ENCODE peak calls at places on chromosomes 11 and 22, in five cellular contexts. One of them, this sample, is unnamed.
A peak's percentile ranks its signal among the peaks of the same experiment; 100 is the strongest.

GRCh38 chr11:10502065-10502680 is 38.8 kb downstream of the RNF141 start:
- DNase-seq in NCI-H1694: no peak
- DNase-seq in left cardiac atrium: no peak
- DNase-seq in NCI-H460: no peak
- DNase-seq in HEK293T: no peak
- DNase-seq in this sample: no peak

GRCh38 chr11:92253945-92254344 is 29.3 kb downstream of the FAT3 start:
- DNase-seq in NCI-H1694: no peak
- DNase-seq in left cardiac atrium: no peak
- DNase-seq in NCI-H460: no peak
- DNase-seq in HEK293T: peak; percentile 19
- DNase-seq in this sample: no peak

GRCh38 chr11:73525611-73526010 is 72.3 kb downstream of the FAM168A start:
- DNase-seq in NCI-H1694: no peak
- DNase-seq in left cardiac atrium: no peak
- DNase-seq in NCI-H460: no peak
- DNase-seq in HEK293T: no peak
- DNase-seq in this sample: no peak

GRCh38 chr11:91219501-91219900 is 996.7 kb upstream of the CHORDC1 start:
- DNase-seq in NCI-H1694: no peak
- DNase-seq in left cardiac atrium: no peak
- DNase-seq in NCI-H460: no peak
- DNase-seq in HEK293T: no peak
- DNase-seq in this sample: no peak

GRCh38 chr11:127624455-127624854 is 623.9 kb upstream of the KIRREL3 start:
- DNase-seq in NCI-H1694: no peak
- DNase-seq in left cardiac atrium: peak; percentile 30
- DNase-seq in NCI-H460: no peak
- DNase-seq in HEK293T: no peak
- DNase-seq in this sample: no peak

GRCh38 chr11:103845331-103845730 is 191.1 kb upstream of the DDI1 start:
- DNase-seq in NCI-H1694: no peak
- DNase-seq in left cardiac atrium: no peak
- DNase-seq in NCI-H460: no peak
- DNase-seq in HEK293T: no peak
- DNase-seq in this sample: no peak

GRCh38 chr11:43381802-43382201 is 23.1 kb downstream of the TTC17 start:
- DNase-seq in NCI-H1694: no peak
- DNase-seq in left cardiac atrium: no peak
- DNase-seq in NCI-H460: no peak
- DNase-seq in HEK293T: no peak
- DNase-seq in this sample: no peak

GRCh38 chr22:20155330-20156041 is 4.6 kb upstream of the CCDC188 start:
- DNase-seq in NCI-H1694: peak; percentile 80
- DNase-seq in left cardiac atrium: peak; percentile 66
- DNase-seq in NCI-H460: no peak
- DNase-seq in HEK293T: no peak
- DNase-seq in this sample: no peak

GRCh38 chr11:120137611-120138521 is at the start of gene TRIM29:
- DNase-seq in NCI-H1694: no peak
- DNase-seq in left cardiac atrium: no peak
- DNase-seq in NCI-H460: no peak
- DNase-seq in HEK293T: no peak
- DNase-seq in this sample: peak; percentile 7

GRCh38 chr11:104799251-104799650 is 99.0 kb downstream of the CASP12 start:
- DNase-seq in NCI-H1694: no peak
- DNase-seq in left cardiac atrium: no peak
- DNase-seq in NCI-H460: no peak
- DNase-seq in HEK293T: no peak
- DNase-seq in this sample: no peak

GRCh38 chr11:111606986-111607385 is 4.7 kb downstream of the SIK2 start:
- DNase-seq in NCI-H1694: no peak
- DNase-seq in left cardiac atrium: no peak
- DNase-seq in NCI-H460: no peak
- DNase-seq in HEK293T: no peak
- DNase-seq in this sample: no peak

GRCh38 chr11:128689946-128690745 is 3.7 kb upstream of the FLI1 start:
- DNase-seq in NCI-H1694: no peak
- DNase-seq in left cardiac atrium: peak; percentile 58
- DNase-seq in NCI-H460: no peak
- DNase-seq in HEK293T: no peak
- DNase-seq in this sample: no peak